ENCODE peak calls at places on chromosomes 12 and 14, in six cellular contexts. S is OCI-LY7, Z is hepatocyte, G is HCT116, K is PC-3, C is SK-N-SH. Y is an unnamed sample.

GRCh38 chr12:9721394-9722092 is 11.4 kb downstream of the CLECL1 start:
- DNase-seq in K (peak), G (no peak), S (peak), C (no peak), Z (peak), Y (peak)

GRCh38 chr14:84622357-84622756 is 907.6 kb upstream of the FLRT2 start:
- DNase-seq in Z (no peak), S (no peak), C (no peak), K (no peak), G (no peak), Y (no peak)

GRCh38 chr12:5466521-5466960 is 34.6 kb downstream of the NTF3 start:
- DNase-seq in G (no peak), K (no peak), Z (no peak), S (no peak), C (no peak), Y (no peak)

GRCh38 chr12:58833844-58834243 is 86.5 kb downstream of the LRIG3 start:
- DNase-seq in C (no peak), G (no peak), K (peak), Z (no peak), S (no peak), Y (no peak)

GRCh38 chr12:130967631-130968030 is 13.9 kb downstream of the ADGRD1 start:
- DNase-seq in G (no peak), C (no peak), Z (no peak), S (no peak), K (no peak), Y (no peak)

GRCh38 chr14:52063107-52063506 is 5.8 kb downstream of the NID2 start:
- DNase-seq in S (no peak), C (peak), G (no peak), K (no peak), Z (peak), Y (no peak)

GRCh38 chr12:81337891-81338290 is 260.0 kb downstream of the ACSS3 start:
- DNase-seq in G (no peak), K (no peak), Z (no peak), S (no peak), C (no peak), Y (no peak)

GRCh38 chr14:95876769-95877490 is at the start of gene TUNAR:
- DNase-seq in Z (no peak), K (no peak), S (no peak), C (peak), G (no peak), Y (no peak)

GRCh38 chr12:46332260-46332659 is 40.3 kb downstream of the SLC38A2 start:
- DNase-seq in Z (no peak), C (no peak), K (peak), G (no peak), S (no peak), Y (no peak)

GRCh38 chr14:105665951-105666277 is 139.5 kb downstream of the TMEM121 start:
- DNase-seq in S (no peak), Z (no peak), C (no peak), G (no peak), K (no peak), Y (no peak)

GRCh38 chr12:44015333-44015941 is 179.6 kb downstream of the TMEM117 start:
- DNase-seq in C (peak), K (peak), S (peak), G (peak), Z (peak), Y (peak)
- TF ChIP-seq EZH2phosphoT487 in C (no peak), K (no peak), S (no peak), G (no peak), Z (no peak), Y (no peak)

DNA sequence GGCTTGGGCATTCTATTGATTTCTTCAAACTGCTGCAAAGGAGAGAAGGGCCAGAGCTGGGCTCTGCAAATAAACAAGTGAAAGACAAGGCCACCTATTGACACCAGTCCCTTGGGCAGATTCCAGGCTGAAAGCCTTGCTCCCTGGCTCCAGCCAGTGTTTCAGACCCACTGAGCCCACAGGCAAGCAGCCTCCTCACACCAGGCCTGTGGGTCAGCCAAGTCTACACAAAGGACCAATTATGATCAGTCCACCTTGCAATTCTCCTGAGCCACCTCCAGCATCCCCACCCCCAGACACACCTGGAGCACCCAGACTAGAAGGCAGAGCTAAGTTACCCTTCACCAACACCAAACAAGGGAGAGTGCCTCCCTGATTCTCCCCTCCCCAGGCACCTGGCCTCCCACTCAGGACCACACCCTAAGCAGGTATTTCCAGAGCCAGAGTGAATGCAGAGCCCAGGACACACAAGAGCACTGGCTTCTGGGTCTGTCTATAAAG is 13.8 kb downstream of the ACTN1 start:
- DNase-seq in G (no peak), C (no peak), Z (no peak), S (no peak), K (peak), Y (no peak)
- H3K27ac ChIP-seq in G (peak), C (no peak), Z (peak), S (no peak), K (no peak), Y (no peak)

GRCh38 chr14:61527325-61528100 is 167.8 kb upstream of the HIF1A start:
- DNase-seq in K (peak), G (no peak), Z (peak), S (no peak), C (no peak), Y (no peak)
- TF ChIP-seq EZH2phosphoT487 in K (no peak), G (no peak), Z (no peak), S (no peak), C (no peak), Y (no peak)

GRCh38 chr14:93228550-93228949 is 21.5 kb downstream of the UBR7 start:
- DNase-seq in C (no peak), G (no peak), S (no peak), K (no peak), Z (no peak), Y (no peak)
- H3K27ac ChIP-seq in C (no peak), G (no peak), S (no peak), K (no peak), Z (no peak), Y (no peak)

DNA sequence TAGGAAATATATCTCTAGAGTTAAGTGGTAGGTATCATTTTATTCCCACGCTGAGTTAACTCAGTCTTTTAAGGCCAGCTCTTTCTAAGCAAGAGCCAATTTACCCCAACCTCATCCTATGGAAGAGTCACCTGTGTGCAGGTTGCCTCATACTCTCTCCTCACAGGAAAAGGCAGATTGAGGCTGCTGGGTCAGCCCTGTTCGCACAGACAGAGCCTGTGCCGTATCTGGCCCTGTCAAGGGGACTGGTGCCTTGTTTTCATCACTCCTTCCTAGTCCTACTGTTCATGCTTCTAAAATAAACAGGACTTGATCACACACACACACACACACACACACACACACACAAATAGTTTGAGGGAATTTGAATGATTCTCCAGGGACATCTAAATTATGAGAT is 285.0 kb downstream of the SLC6A15 start:
- DNase-seq in S (no peak), K (no peak), Z (no peak), G (no peak), C (no peak), Y (no peak)
- TF ChIP-seq EZH2phosphoT487 in S (no peak), K (no peak), Z (no peak), G (no peak), C (no peak), Y (no peak)

GRCh38 chr12:108833355-108833733 is 24.0 kb downstream of the SSH1 start:
- DNase-seq in S (no peak), Z (peak), K (peak), G (peak), C (no peak), Y (no peak)
- H3K27ac ChIP-seq in S (no peak), Z (peak), K (peak), G (peak), C (peak), Y (no peak)

GRCh38 chr14:31556191-31556590 is 5.0 kb upstream of the NUBPL start:
- DNase-seq in G (no peak), K (no peak), S (no peak), C (no peak), Z (no peak), Y (no peak)
- TF ChIP-seq EZH2phosphoT487 in G (no peak), K (no peak), S (no peak), C (no peak), Z (no peak), Y (no peak)

GRCh38 chr14:63857467-63858030 is 4.7 kb downstream of the SYNE2 start:
- DNase-seq in Z (no peak), C (no peak), S (no peak), K (peak), G (no peak), Y (no peak)

GRCh38 chr14:63860146-63860545 is 7.3 kb downstream of the SYNE2 start:
- DNase-seq in G (no peak), S (no peak), C (no peak), K (no peak), Z (no peak), Y (no peak)

DNA sequence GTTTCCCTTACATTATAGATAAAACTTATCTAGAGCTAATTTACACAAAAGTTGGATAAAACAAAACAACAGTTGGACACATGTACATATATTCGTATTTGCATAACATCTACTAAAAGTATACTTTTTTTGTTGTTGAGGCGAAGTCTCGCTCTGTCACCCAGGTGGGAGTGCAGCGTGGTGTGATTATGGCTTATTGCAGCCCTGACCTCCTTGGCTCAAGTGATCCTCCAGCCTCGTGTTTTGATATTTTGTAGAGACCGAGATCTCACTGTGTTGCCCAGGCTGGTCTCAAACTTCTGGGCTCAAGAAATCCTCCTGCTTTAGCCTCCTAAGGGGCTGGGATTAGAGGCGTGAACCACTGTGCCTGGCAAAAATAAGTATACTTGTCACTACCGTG is 9.4 kb downstream of the SYNE2 start:
- DNase-seq in C (no peak), G (no peak), S (peak), Z (no peak), K (no peak), Y (no peak)
- H3K27ac ChIP-seq in C (no peak), G (no peak), S (peak), Z (no peak), K (no peak), Y (no peak)

Y was measured in MM.1S.